ENCODE peak calls at places on chromosomes 13 and 19, in nine cellular contexts. I, J, R, O, Z, A, V, F and B are unnamed samples.

GRCh38 chr19:12581100-12581499 is 29.5 kb downstream of the ZNF490 start:
- DNase-seq in I (no peak), J (no peak), R (no peak), O (no peak), Z (no peak), A (no peak), V (no peak), F (no peak), B (no peak)

GRCh38 chr19:30155529-30156200 is 213.6 kb downstream of the URI1 start:
- DNase-seq in I (no peak), J (no peak), R (no peak), O (no peak), Z (no peak), A (no peak), V (no peak), F (no peak), B (no peak)

GRCh38 chr13:112968910-112969691 is at the start of gene MCF2L:
- DNase-seq in I (peak; percentile 73), J (no peak), R (peak; percentile 68), O (peak; percentile 26), Z (peak; percentile 48), A (peak; percentile 46), V (peak; percentile 16), F (peak; percentile 76), B (peak; percentile 53)

GRCh38 chr19:1449467-1450442 is at the start of gene APC2:
- DNase-seq in I (peak; percentile 57), J (no peak), R (peak; percentile 95), O (no peak), Z (no peak), A (no peak), V (no peak), F (peak; percentile 67), B (no peak)

GRCh38 chr13:40119852-40120251 is 464.4 kb downstream of the COG6 start:
- DNase-seq in I (no peak), J (no peak), R (no peak), O (no peak), Z (no peak), A (no peak), V (no peak), F (no peak), B (no peak)

GRCh38 chr19:29872224-29872731 is 60.5 kb downstream of the CCNE1 start:
- DNase-seq in I (no peak), J (no peak), R (peak; percentile 81), O (no peak), Z (no peak), A (no peak), V (peak; percentile 45), F (no peak), B (no peak)

GRCh38 chr13:66329988-66330429 is 900.1 kb downstream of the PCDH9 start:
- DNase-seq in I (no peak), J (no peak), R (no peak), O (no peak), Z (no peak), A (no peak), V (no peak), F (no peak), B (no peak)

GRCh38 chr19:54608205-54608604 is 14.8 kb downstream of the LILRA1 start:
- DNase-seq in I (no peak), J (no peak), R (no peak), O (no peak), Z (no peak), A (no peak), V (no peak), F (no peak), B (no peak)

GRCh38 chr19:16942583-16942982 is 53.8 kb downstream of the F2RL3 start:
- DNase-seq in I (no peak), J (no peak), R (no peak), O (no peak), Z (no peak), A (no peak), V (no peak), F (no peak), B (no peak)

GRCh38 chr13:84980571-84980970 is 818.6 kb downstream of the SLITRK6 start:
- DNase-seq in I (no peak), J (no peak), R (no peak), O (no peak), Z (no peak), A (no peak), V (no peak), F (no peak), B (no peak)

GRCh38 chr19:41323430-41324125 is 13.6 kb downstream of the CCDC97 start:
- DNase-seq in I (no peak), J (no peak), R (no peak), O (no peak), Z (no peak), A (peak; percentile 62), V (peak; percentile 87), F (peak; percentile 82), B (peak; percentile 88)

GRCh38 chr13:80685942-80686341 is 345.0 kb upstream of the SPRY2 start:
- DNase-seq in I (no peak), J (no peak), R (no peak), O (no peak), Z (no peak), A (no peak), V (no peak), F (no peak), B (no peak)

GRCh38 chr13:80684525-80685017 is 343.6 kb upstream of the SPRY2 start:
- DNase-seq in I (no peak), J (no peak), R (no peak), O (no peak), Z (no peak), A (no peak), V (no peak), F (no peak), B (no peak)

GRCh38 chr13:80695841-80696240 is 354.9 kb upstream of the SPRY2 start:
- DNase-seq in I (no peak), J (no peak), R (peak; percentile 22), O (no peak), Z (no peak), A (no peak), V (no peak), F (no peak), B (no peak)

DNA sequence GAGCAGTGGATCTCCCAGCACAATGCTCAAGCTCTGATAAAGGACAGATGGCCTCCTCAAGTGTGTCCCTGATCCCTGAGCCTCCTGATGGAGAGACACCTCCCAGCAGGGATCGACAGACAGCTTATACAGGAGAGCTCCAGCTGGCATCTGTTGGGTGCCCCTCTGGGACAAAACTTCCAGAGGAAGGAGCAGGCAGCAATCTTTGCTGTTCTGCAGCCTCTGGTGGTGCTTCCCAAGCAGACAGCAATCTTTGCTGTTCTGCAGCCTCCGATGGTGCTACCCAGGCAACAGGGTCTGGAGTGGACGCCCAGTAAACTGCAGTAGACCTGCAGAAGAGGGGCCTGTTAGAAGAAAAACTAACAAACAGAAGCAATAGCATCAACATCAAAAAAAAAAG is 349.3 kb upstream of the SPRY2 start:
- DNase-seq in I (no peak), J (no peak), R (no peak), O (no peak), Z (no peak), A (no peak), V (no peak), F (no peak), B (no peak)
- TF ChIP-seq CTCF in I (no peak), J (no peak), R (no peak), O (no peak), Z (no peak), A (no peak), V (no peak), F (no peak), B (no peak)

DNA sequence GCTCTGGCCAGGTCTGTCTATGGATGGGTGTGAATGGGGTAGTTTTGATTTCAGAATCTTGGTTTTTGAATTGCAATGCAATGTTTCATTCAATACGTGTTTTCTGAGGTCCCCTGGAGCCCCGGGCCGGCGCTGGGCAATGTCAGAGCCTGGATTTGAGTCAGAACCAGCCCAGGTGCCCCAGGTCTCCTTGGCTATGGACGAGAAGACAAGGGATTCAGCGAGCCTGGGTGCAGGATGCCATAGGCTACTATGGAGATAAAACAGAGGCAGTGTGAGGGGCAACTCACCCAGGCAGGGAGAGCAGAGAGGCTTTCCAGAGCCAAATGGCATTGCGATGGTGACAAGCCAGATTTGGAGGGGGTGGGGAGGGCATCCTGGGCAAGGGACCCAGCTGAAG is 1.2 kb upstream of the RPL13A start:
- DNase-seq in I (no peak), J (no peak), R (peak; percentile 0), O (no peak), Z (no peak), A (no peak), V (no peak), F (no peak), B (no peak)
- H3K4me1 ChIP-seq in I (peaks cover 37% of the 10 kb centered on the region), J (no peaks in the 10 kb centered on the region), R (peaks cover 9% of the 10 kb centered on the region), O (no peaks in the 10 kb centered on the region), Z (peaks cover 12% of the 10 kb centered on the region), A (peaks cover 39% of the 10 kb centered on the region), V (peaks cover 22% of the 10 kb centered on the region), F (peaks cover 19% of the 10 kb centered on the region), B (peaks cover 24% of the 10 kb centered on the region)

DNA sequence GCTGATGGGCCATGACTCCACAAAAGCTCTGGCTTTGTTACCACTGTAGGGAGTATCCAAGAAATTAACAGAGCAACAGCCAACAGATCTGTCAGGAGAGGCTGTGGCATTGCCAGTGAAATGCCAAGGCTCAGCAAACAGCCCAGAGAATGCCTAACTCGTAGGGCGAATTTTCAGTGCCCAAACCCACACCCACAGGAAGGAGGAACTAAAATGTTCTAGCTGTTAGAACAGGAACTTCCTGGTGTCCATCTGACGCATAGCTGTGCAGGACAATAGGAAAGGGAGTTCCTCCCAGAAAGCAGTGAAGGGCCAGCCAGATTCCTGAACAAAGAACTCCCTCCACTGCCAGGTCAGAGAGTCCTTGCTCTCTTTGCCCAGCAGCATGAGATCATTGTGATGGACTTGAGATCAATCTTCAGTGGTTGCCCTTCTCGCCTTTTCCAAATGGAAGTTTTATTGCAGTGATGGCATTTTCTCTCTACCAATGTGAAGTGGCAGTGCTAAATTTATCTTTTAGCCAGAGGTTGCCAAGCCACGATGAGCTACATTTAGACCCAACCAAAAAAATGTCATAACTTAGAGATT is 224.2 kb upstream of the STARD13 start:
- DNase-seq in I (no peak), J (no peak), R (peak; percentile 9), O (no peak), Z (no peak), A (peak; percentile 29), V (peak; percentile 6), F (no peak), B (peak; percentile 17)
- H3K27ac ChIP-seq in I (no peak overlapping the region), J (no peak overlapping the region), R (no peak overlapping the region), O (no peak overlapping the region), Z (peak overlapping the region; percentile 90), A (peak overlapping the region; percentile 92), V (no peak overlapping the region), F (peak overlapping the region; percentile 80), B (peak overlapping the region; percentile 71)

DNA sequence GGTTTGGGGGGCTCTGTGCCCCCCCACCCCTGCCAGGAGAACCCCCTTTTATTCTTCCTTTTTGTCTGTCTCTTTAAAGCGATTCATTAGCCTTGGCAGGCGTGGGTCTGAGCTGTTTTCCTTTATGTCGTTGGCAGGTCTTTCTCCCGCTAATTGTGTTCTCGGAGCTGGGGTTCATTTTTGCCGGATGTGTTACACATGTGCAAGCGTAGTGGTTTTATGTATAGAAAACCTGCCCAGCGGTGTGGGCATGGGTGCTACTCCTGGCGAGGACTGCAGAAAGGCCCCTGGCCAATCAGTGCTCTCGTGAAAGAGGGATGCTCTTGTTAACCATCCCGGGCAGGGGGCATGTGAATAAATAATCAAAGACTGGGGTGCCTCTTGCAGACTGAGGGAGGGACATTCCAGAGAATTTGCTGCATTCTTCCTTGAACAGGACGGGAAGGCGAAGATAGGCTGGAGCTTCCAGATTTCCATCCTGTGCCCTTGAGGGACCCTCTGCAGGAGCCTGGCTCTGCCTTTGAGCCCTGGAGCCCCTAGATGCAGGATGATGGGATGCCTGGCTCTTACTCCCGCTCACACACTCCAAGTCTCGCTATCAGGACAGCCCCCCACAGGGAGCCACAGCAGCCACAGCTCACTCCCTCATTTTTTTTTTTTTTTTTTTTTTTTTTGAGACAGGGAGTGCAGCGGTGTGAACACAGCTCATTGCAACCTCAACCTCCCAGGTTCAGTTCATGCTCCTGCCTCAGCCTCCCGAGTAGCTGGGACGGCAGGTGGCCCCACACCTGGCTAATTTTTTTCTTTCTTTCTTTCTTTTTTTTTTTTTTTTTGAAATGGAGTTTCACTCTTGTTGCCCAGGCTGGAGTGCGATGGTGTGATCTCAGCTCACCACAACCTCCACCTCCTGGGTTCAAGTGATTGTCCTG is 14.2 kb downstream of the CARM1 start:
- DNase-seq in I (no peak), J (no peak), R (peak; percentile 47), O (no peak), Z (no peak), A (no peak), V (no peak), F (no peak), B (no peak)
- TF ChIP-seq CTCF in I (no peak), J (no peak), R (no peak), O (no peak), Z (no peak), A (no peak), V (no peak), F (no peak), B (no peak)